ENCODE peak calls at places on chromosomes 1 and 21, in nine cellular contexts. One of them, this sample, is unnamed.
A peak's percentile ranks its signal among the peaks of the same experiment; 100 is the strongest.

GRCh38 chr1:233394860-233395717 is 67.6 kb downstream of the MAP3K21 start:
- DNase-seq in uterus: no peak
- DNase-seq in NCI-H748 treated with DMSO at 0.1 percent for 48 hours: peak; percentile 53
- DNase-seq in OCI-LY7: peak; percentile 50
- DNase-seq in hepatocyte: peak; percentile 78
- DNase-seq in stimulated activated effector memory CD8-positive, alpha-beta T cell treated with anti-CD3 and anti-CD28 coated beads, Interleukin-12 subunit alpha, Interleukin-12 subunit beta, amount 100 ng/mL, for 72 hours: no peak
- DNase-seq in H4: peak; percentile 62
- DNase-seq in stimulated activated CD4-positive, alpha-beta T cell treated with anti-CD3 and anti-CD28 coated beads, Interleukin-2, amount 100 ng/mL, for 24 hours: no peak
- DNase-seq in SK-N-SH: peak; percentile 52
- DNase-seq in this sample: peak; percentile 59

GRCh38 chr1:23422313-23422877 is 2.2 kb downstream of the TCEA3 start:
- DNase-seq in hepatocyte: peak; percentile 80
- DNase-seq in H4: peak; percentile 39
- DNase-seq in OCI-LY7: no peak
- DNase-seq in stimulated activated CD4-positive, alpha-beta T cell treated with anti-CD3 and anti-CD28 coated beads, Interleukin-2, amount 100 ng/mL, for 24 hours: peak; percentile 38
- DNase-seq in NCI-H748 treated with DMSO at 0.1 percent for 48 hours: no peak
- DNase-seq in uterus: peak; percentile 74
- DNase-seq in stimulated activated effector memory CD8-positive, alpha-beta T cell treated with anti-CD3 and anti-CD28 coated beads, Interleukin-12 subunit alpha, Interleukin-12 subunit beta, amount 100 ng/mL, for 72 hours: peak; percentile 55
- DNase-seq in SK-N-SH: peak; percentile 73
- DNase-seq in this sample: peak; percentile 83

GRCh38 chr1:46396429-46397398 is 2.6 kb downstream of the FAAH start:
- DNase-seq in SK-N-SH: peak; percentile 22
- DNase-seq in H4: no peak
- DNase-seq in OCI-LY7: no peak
- DNase-seq in hepatocyte: peak; percentile 3
- DNase-seq in NCI-H748 treated with DMSO at 0.1 percent for 48 hours: no peak
- DNase-seq in stimulated activated effector memory CD8-positive, alpha-beta T cell treated with anti-CD3 and anti-CD28 coated beads, Interleukin-12 subunit alpha, Interleukin-12 subunit beta, amount 100 ng/mL, for 72 hours: no peak
- DNase-seq in uterus: no peak
- DNase-seq in stimulated activated CD4-positive, alpha-beta T cell treated with anti-CD3 and anti-CD28 coated beads, Interleukin-2, amount 100 ng/mL, for 24 hours: no peak
- DNase-seq in this sample: no peak

GRCh38 chr1:218201601-218202000 is 83.5 kb upstream of the RRP15 start:
- DNase-seq in SK-N-SH: no peak
- DNase-seq in OCI-LY7: no peak
- DNase-seq in H4: no peak
- DNase-seq in stimulated activated effector memory CD8-positive, alpha-beta T cell treated with anti-CD3 and anti-CD28 coated beads, Interleukin-12 subunit alpha, Interleukin-12 subunit beta, amount 100 ng/mL, for 72 hours: no peak
- DNase-seq in uterus: no peak
- DNase-seq in NCI-H748 treated with DMSO at 0.1 percent for 48 hours: no peak
- DNase-seq in hepatocyte: no peak
- DNase-seq in stimulated activated CD4-positive, alpha-beta T cell treated with anti-CD3 and anti-CD28 coated beads, Interleukin-2, amount 100 ng/mL, for 24 hours: no peak
- DNase-seq in this sample: no peak

GRCh38 chr21:40143822-40144525 is 276.7 kb downstream of the PCP4 start:
- DNase-seq in hepatocyte: peak; percentile 83
- DNase-seq in NCI-H748 treated with DMSO at 0.1 percent for 48 hours: peak; percentile 43
- DNase-seq in OCI-LY7: peak; percentile 51
- DNase-seq in H4: peak; percentile 27
- DNase-seq in stimulated activated CD4-positive, alpha-beta T cell treated with anti-CD3 and anti-CD28 coated beads, Interleukin-2, amount 100 ng/mL, for 24 hours: peak; percentile 47
- DNase-seq in SK-N-SH: peak; percentile 69
- DNase-seq in stimulated activated effector memory CD8-positive, alpha-beta T cell treated with anti-CD3 and anti-CD28 coated beads, Interleukin-12 subunit alpha, Interleukin-12 subunit beta, amount 100 ng/mL, for 72 hours: peak; percentile 49
- DNase-seq in uterus: peak; percentile 32
- DNase-seq in this sample: peak; percentile 51

GRCh38 chr1:57623791-57624538 is 200.1 kb upstream of the DAB1 start:
- DNase-seq in H4: no peak
- DNase-seq in NCI-H748 treated with DMSO at 0.1 percent for 48 hours: no peak
- DNase-seq in uterus: no peak
- DNase-seq in OCI-LY7: no peak
- DNase-seq in stimulated activated effector memory CD8-positive, alpha-beta T cell treated with anti-CD3 and anti-CD28 coated beads, Interleukin-12 subunit alpha, Interleukin-12 subunit beta, amount 100 ng/mL, for 72 hours: no peak
- DNase-seq in stimulated activated CD4-positive, alpha-beta T cell treated with anti-CD3 and anti-CD28 coated beads, Interleukin-2, amount 100 ng/mL, for 24 hours: no peak
- DNase-seq in SK-N-SH: no peak
- DNase-seq in hepatocyte: peak; percentile 24
- DNase-seq in this sample: no peak

GRCh38 chr1:36339615-36340014 is 16.2 kb upstream of the EVA1B start:
- DNase-seq in stimulated activated effector memory CD8-positive, alpha-beta T cell treated with anti-CD3 and anti-CD28 coated beads, Interleukin-12 subunit alpha, Interleukin-12 subunit beta, amount 100 ng/mL, for 72 hours: no peak
- DNase-seq in OCI-LY7: no peak
- DNase-seq in uterus: no peak
- DNase-seq in H4: no peak
- DNase-seq in SK-N-SH: no peak
- DNase-seq in hepatocyte: no peak
- DNase-seq in NCI-H748 treated with DMSO at 0.1 percent for 48 hours: no peak
- DNase-seq in stimulated activated CD4-positive, alpha-beta T cell treated with anti-CD3 and anti-CD28 coated beads, Interleukin-2, amount 100 ng/mL, for 24 hours: no peak
- DNase-seq in this sample: no peak

GRCh38 chr1:36224537-36225297 is 474 bp downstream of the THRAP3 start:
- DNase-seq in stimulated activated CD4-positive, alpha-beta T cell treated with anti-CD3 and anti-CD28 coated beads, Interleukin-2, amount 100 ng/mL, for 24 hours: no peak
- DNase-seq in SK-N-SH: peak; percentile 84
- DNase-seq in NCI-H748 treated with DMSO at 0.1 percent for 48 hours: peak; percentile 21
- DNase-seq in hepatocyte: peak; percentile 89
- DNase-seq in H4: peak; percentile 83
- DNase-seq in stimulated activated effector memory CD8-positive, alpha-beta T cell treated with anti-CD3 and anti-CD28 coated beads, Interleukin-12 subunit alpha, Interleukin-12 subunit beta, amount 100 ng/mL, for 72 hours: no peak
- DNase-seq in OCI-LY7: no peak
- DNase-seq in uterus: peak; percentile 76
- DNase-seq in this sample: no peak

GRCh38 chr1:18865176-18865575 is 5.7 kb upstream of the TAS1R2 start:
- DNase-seq in NCI-H748 treated with DMSO at 0.1 percent for 48 hours: no peak
- DNase-seq in uterus: no peak
- DNase-seq in hepatocyte: no peak
- DNase-seq in stimulated activated effector memory CD8-positive, alpha-beta T cell treated with anti-CD3 and anti-CD28 coated beads, Interleukin-12 subunit alpha, Interleukin-12 subunit beta, amount 100 ng/mL, for 72 hours: no peak
- DNase-seq in SK-N-SH: no peak
- DNase-seq in stimulated activated CD4-positive, alpha-beta T cell treated with anti-CD3 and anti-CD28 coated beads, Interleukin-2, amount 100 ng/mL, for 24 hours: no peak
- DNase-seq in H4: no peak
- DNase-seq in OCI-LY7: no peak
- DNase-seq in this sample: no peak

GRCh38 chr1:6657138-6657537 is 32.5 kb downstream of the THAP3 start:
- DNase-seq in uterus: no peak
- DNase-seq in OCI-LY7: no peak
- DNase-seq in stimulated activated CD4-positive, alpha-beta T cell treated with anti-CD3 and anti-CD28 coated beads, Interleukin-2, amount 100 ng/mL, for 24 hours: no peak
- DNase-seq in NCI-H748 treated with DMSO at 0.1 percent for 48 hours: no peak
- DNase-seq in hepatocyte: no peak
- DNase-seq in H4: no peak
- DNase-seq in SK-N-SH: no peak
- DNase-seq in stimulated activated effector memory CD8-positive, alpha-beta T cell treated with anti-CD3 and anti-CD28 coated beads, Interleukin-12 subunit alpha, Interleukin-12 subunit beta, amount 100 ng/mL, for 72 hours: no peak
- DNase-seq in this sample: no peak

GRCh38 chr1:19067187-19067911 is 110.9 kb upstream of the IFFO2 start:
- DNase-seq in hepatocyte: no peak
- DNase-seq in NCI-H748 treated with DMSO at 0.1 percent for 48 hours: no peak
- DNase-seq in uterus: no peak
- DNase-seq in stimulated activated effector memory CD8-positive, alpha-beta T cell treated with anti-CD3 and anti-CD28 coated beads, Interleukin-12 subunit alpha, Interleukin-12 subunit beta, amount 100 ng/mL, for 72 hours: no peak
- DNase-seq in OCI-LY7: no peak
- DNase-seq in SK-N-SH: peak; percentile 63
- DNase-seq in H4: peak; percentile 66
- DNase-seq in stimulated activated CD4-positive, alpha-beta T cell treated with anti-CD3 and anti-CD28 coated beads, Interleukin-2, amount 100 ng/mL, for 24 hours: no peak
- DNase-seq in this sample: no peak

GRCh38 chr1:47231314-47232186 is 475 bp downstream of the TAL1 start:
- DNase-seq in OCI-LY7: no peak
- DNase-seq in hepatocyte: peak; percentile 34
- DNase-seq in stimulated activated CD4-positive, alpha-beta T cell treated with anti-CD3 and anti-CD28 coated beads, Interleukin-2, amount 100 ng/mL, for 24 hours: peak; percentile 31
- DNase-seq in SK-N-SH: peak; percentile 72
- DNase-seq in H4: no peak
- DNase-seq in uterus: no peak
- DNase-seq in NCI-H748 treated with DMSO at 0.1 percent for 48 hours: no peak
- DNase-seq in stimulated activated effector memory CD8-positive, alpha-beta T cell treated with anti-CD3 and anti-CD28 coated beads, Interleukin-12 subunit alpha, Interleukin-12 subunit beta, amount 100 ng/mL, for 72 hours: peak; percentile 61
- DNase-seq in this sample: peak; percentile 75

GRCh38 chr21:36480618-36481017 is 696 bp upstream of the CLDN14 start:
- DNase-seq in hepatocyte: no peak
- DNase-seq in stimulated activated CD4-positive, alpha-beta T cell treated with anti-CD3 and anti-CD28 coated beads, Interleukin-2, amount 100 ng/mL, for 24 hours: no peak
- DNase-seq in NCI-H748 treated with DMSO at 0.1 percent for 48 hours: no peak
- DNase-seq in OCI-LY7: no peak
- DNase-seq in stimulated activated effector memory CD8-positive, alpha-beta T cell treated with anti-CD3 and anti-CD28 coated beads, Interleukin-12 subunit alpha, Interleukin-12 subunit beta, amount 100 ng/mL, for 72 hours: no peak
- DNase-seq in SK-N-SH: no peak
- DNase-seq in uterus: no peak
- DNase-seq in H4: no peak
- DNase-seq in this sample: no peak

GRCh38 chr1:5933676-5934057 is 58.6 kb downstream of the NPHP4 start:
- DNase-seq in H4: no peak
- DNase-seq in NCI-H748 treated with DMSO at 0.1 percent for 48 hours: no peak
- DNase-seq in hepatocyte: no peak
- DNase-seq in OCI-LY7: no peak
- DNase-seq in SK-N-SH: no peak
- DNase-seq in stimulated activated effector memory CD8-positive, alpha-beta T cell treated with anti-CD3 and anti-CD28 coated beads, Interleukin-12 subunit alpha, Interleukin-12 subunit beta, amount 100 ng/mL, for 72 hours: no peak
- DNase-seq in stimulated activated CD4-positive, alpha-beta T cell treated with anti-CD3 and anti-CD28 coated beads, Interleukin-2, amount 100 ng/mL, for 24 hours: no peak
- DNase-seq in uterus: no peak
- DNase-seq in this sample: no peak

GRCh38 chr1:210878564-210878963 is 255.4 kb downstream of the KCNH1 start:
- DNase-seq in NCI-H748 treated with DMSO at 0.1 percent for 48 hours: no peak
- DNase-seq in stimulated activated CD4-positive, alpha-beta T cell treated with anti-CD3 and anti-CD28 coated beads, Interleukin-2, amount 100 ng/mL, for 24 hours: no peak
- DNase-seq in H4: no peak
- DNase-seq in uterus: no peak
- DNase-seq in OCI-LY7: no peak
- DNase-seq in SK-N-SH: no peak
- DNase-seq in hepatocyte: no peak
- DNase-seq in stimulated activated effector memory CD8-positive, alpha-beta T cell treated with anti-CD3 and anti-CD28 coated beads, Interleukin-12 subunit alpha, Interleukin-12 subunit beta, amount 100 ng/mL, for 72 hours: no peak
- DNase-seq in this sample: no peak

GRCh38 chr1:229003233-229004031 is 267.5 kb upstream of the RAB4A start:
- DNase-seq in H4: no peak
- DNase-seq in OCI-LY7: no peak
- DNase-seq in stimulated activated effector memory CD8-positive, alpha-beta T cell treated with anti-CD3 and anti-CD28 coated beads, Interleukin-12 subunit alpha, Interleukin-12 subunit beta, amount 100 ng/mL, for 72 hours: no peak
- DNase-seq in hepatocyte: peak; percentile 28
- DNase-seq in stimulated activated CD4-positive, alpha-beta T cell treated with anti-CD3 and anti-CD28 coated beads, Interleukin-2, amount 100 ng/mL, for 24 hours: no peak
- DNase-seq in SK-N-SH: no peak
- DNase-seq in uterus: no peak
- DNase-seq in NCI-H748 treated with DMSO at 0.1 percent for 48 hours: no peak
- DNase-seq in this sample: no peak

GRCh38 chr1:16075337-16076002 is 2.0 kb upstream of the FAM131C start:
- DNase-seq in SK-N-SH: no peak
- DNase-seq in stimulated activated effector memory CD8-positive, alpha-beta T cell treated with anti-CD3 and anti-CD28 coated beads, Interleukin-12 subunit alpha, Interleukin-12 subunit beta, amount 100 ng/mL, for 72 hours: no peak
- DNase-seq in NCI-H748 treated with DMSO at 0.1 percent for 48 hours: no peak
- DNase-seq in stimulated activated CD4-positive, alpha-beta T cell treated with anti-CD3 and anti-CD28 coated beads, Interleukin-2, amount 100 ng/mL, for 24 hours: no peak
- DNase-seq in hepatocyte: peak; percentile 58
- DNase-seq in H4: peak; percentile 40
- DNase-seq in uterus: peak; percentile 87
- DNase-seq in OCI-LY7: no peak
- DNase-seq in this sample: no peak

GRCh38 chr1:111769517-111770146 is 13.9 kb downstream of the DDX20 start:
- DNase-seq in OCI-LY7: peak; percentile 80
- DNase-seq in uterus: peak; percentile 60
- DNase-seq in stimulated activated CD4-positive, alpha-beta T cell treated with anti-CD3 and anti-CD28 coated beads, Interleukin-2, amount 100 ng/mL, for 24 hours: peak; percentile 50
- DNase-seq in H4: peak; percentile 66
- DNase-seq in SK-N-SH: peak; percentile 66
- DNase-seq in NCI-H748 treated with DMSO at 0.1 percent for 48 hours: peak; percentile 54
- DNase-seq in hepatocyte: peak; percentile 74
- DNase-seq in stimulated activated effector memory CD8-positive, alpha-beta T cell treated with anti-CD3 and anti-CD28 coated beads, Interleukin-12 subunit alpha, Interleukin-12 subunit beta, amount 100 ng/mL, for 72 hours: no peak
- DNase-seq in this sample: peak; percentile 77

GRCh38 chr1:65431111-65431705 is 10.7 kb downstream of the LEPR start:
- DNase-seq in NCI-H748 treated with DMSO at 0.1 percent for 48 hours: no peak
- DNase-seq in uterus: no peak
- DNase-seq in stimulated activated effector memory CD8-positive, alpha-beta T cell treated with anti-CD3 and anti-CD28 coated beads, Interleukin-12 subunit alpha, Interleukin-12 subunit beta, amount 100 ng/mL, for 72 hours: no peak
- DNase-seq in hepatocyte: peak; percentile 60
- DNase-seq in OCI-LY7: peak; percentile 46
- DNase-seq in SK-N-SH: peak; percentile 47
- DNase-seq in H4: peak; percentile 35
- DNase-seq in stimulated activated CD4-positive, alpha-beta T cell treated with anti-CD3 and anti-CD28 coated beads, Interleukin-2, amount 100 ng/mL, for 24 hours: no peak
- DNase-seq in this sample: peak; percentile 54

GRCh38 chr1:73756817-73757216 is 441.2 kb downstream of the LRRIQ3 start:
- DNase-seq in uterus: no peak
- DNase-seq in stimulated activated effector memory CD8-positive, alpha-beta T cell treated with anti-CD3 and anti-CD28 coated beads, Interleukin-12 subunit alpha, Interleukin-12 subunit beta, amount 100 ng/mL, for 72 hours: no peak
- DNase-seq in H4: no peak
- DNase-seq in NCI-H748 treated with DMSO at 0.1 percent for 48 hours: no peak
- DNase-seq in hepatocyte: no peak
- DNase-seq in SK-N-SH: no peak
- DNase-seq in OCI-LY7: no peak
- DNase-seq in stimulated activated CD4-positive, alpha-beta T cell treated with anti-CD3 and anti-CD28 coated beads, Interleukin-2, amount 100 ng/mL, for 24 hours: no peak
- DNase-seq in this sample: no peak

GRCh38 chr1:10629091-10629815 is 154.5 kb downstream of the PEX14 start:
- DNase-seq in SK-N-SH: peak; percentile 28
- DNase-seq in hepatocyte: no peak
- DNase-seq in uterus: peak; percentile 19
- DNase-seq in stimulated activated CD4-positive, alpha-beta T cell treated with anti-CD3 and anti-CD28 coated beads, Interleukin-2, amount 100 ng/mL, for 24 hours: no peak
- DNase-seq in NCI-H748 treated with DMSO at 0.1 percent for 48 hours: no peak
- DNase-seq in stimulated activated effector memory CD8-positive, alpha-beta T cell treated with anti-CD3 and anti-CD28 coated beads, Interleukin-12 subunit alpha, Interleukin-12 subunit beta, amount 100 ng/mL, for 72 hours: no peak
- DNase-seq in H4: no peak
- DNase-seq in OCI-LY7: no peak
- DNase-seq in this sample: no peak

GRCh38 chr1:51331206-51332100 is 1.1 kb upstream of the TTC39A start:
- DNase-seq in NCI-H748 treated with DMSO at 0.1 percent for 48 hours: no peak
- DNase-seq in hepatocyte: peak; percentile 70
- DNase-seq in uterus: no peak
- DNase-seq in OCI-LY7: no peak
- DNase-seq in stimulated activated effector memory CD8-positive, alpha-beta T cell treated with anti-CD3 and anti-CD28 coated beads, Interleukin-12 subunit alpha, Interleukin-12 subunit beta, amount 100 ng/mL, for 72 hours: no peak
- DNase-seq in stimulated activated CD4-positive, alpha-beta T cell treated with anti-CD3 and anti-CD28 coated beads, Interleukin-2, amount 100 ng/mL, for 24 hours: no peak
- DNase-seq in H4: peak; percentile 92
- DNase-seq in SK-N-SH: peak; percentile 83
- DNase-seq in this sample: peak; percentile 86

GRCh38 chr1:100362821-100363466 is 10.6 kb downstream of the CDC14A start:
- DNase-seq in H4: no peak
- DNase-seq in stimulated activated effector memory CD8-positive, alpha-beta T cell treated with anti-CD3 and anti-CD28 coated beads, Interleukin-12 subunit alpha, Interleukin-12 subunit beta, amount 100 ng/mL, for 72 hours: no peak
- DNase-seq in uterus: no peak
- DNase-seq in OCI-LY7: no peak
- DNase-seq in NCI-H748 treated with DMSO at 0.1 percent for 48 hours: peak; percentile 89
- DNase-seq in SK-N-SH: peak; percentile 54
- DNase-seq in hepatocyte: no peak
- DNase-seq in stimulated activated CD4-positive, alpha-beta T cell treated with anti-CD3 and anti-CD28 coated beads, Interleukin-2, amount 100 ng/mL, for 24 hours: no peak
- DNase-seq in this sample: peak; percentile 19

GRCh38 chr1:17710889-17711576 is 44.1 kb upstream of the ACTL8 start:
- DNase-seq in stimulated activated CD4-positive, alpha-beta T cell treated with anti-CD3 and anti-CD28 coated beads, Interleukin-2, amount 100 ng/mL, for 24 hours: no peak
- DNase-seq in H4: no peak
- DNase-seq in stimulated activated effector memory CD8-positive, alpha-beta T cell treated with anti-CD3 and anti-CD28 coated beads, Interleukin-12 subunit alpha, Interleukin-12 subunit beta, amount 100 ng/mL, for 72 hours: no peak
- DNase-seq in SK-N-SH: no peak
- DNase-seq in hepatocyte: no peak
- DNase-seq in OCI-LY7: no peak
- DNase-seq in uterus: no peak
- DNase-seq in NCI-H748 treated with DMSO at 0.1 percent for 48 hours: no peak
- DNase-seq in this sample: no peak

GRCh38 chr1:99264201-99265021 is at the start of gene PLPPR4:
- DNase-seq in NCI-H748 treated with DMSO at 0.1 percent for 48 hours: no peak
- DNase-seq in H4: no peak
- DNase-seq in hepatocyte: peak; percentile 68
- DNase-seq in stimulated activated effector memory CD8-positive, alpha-beta T cell treated with anti-CD3 and anti-CD28 coated beads, Interleukin-12 subunit alpha, Interleukin-12 subunit beta, amount 100 ng/mL, for 72 hours: no peak
- DNase-seq in uterus: peak; percentile 13
- DNase-seq in SK-N-SH: peak; percentile 85
- DNase-seq in OCI-LY7: no peak
- DNase-seq in stimulated activated CD4-positive, alpha-beta T cell treated with anti-CD3 and anti-CD28 coated beads, Interleukin-2, amount 100 ng/mL, for 24 hours: no peak
- DNase-seq in this sample: no peak

GRCh38 chr1:21655748-21656147 is 13.4 kb downstream of the RAP1GAP start:
- DNase-seq in hepatocyte: no peak
- DNase-seq in H4: peak; percentile 50
- DNase-seq in NCI-H748 treated with DMSO at 0.1 percent for 48 hours: no peak
- DNase-seq in OCI-LY7: no peak
- DNase-seq in SK-N-SH: peak; percentile 69
- DNase-seq in stimulated activated effector memory CD8-positive, alpha-beta T cell treated with anti-CD3 and anti-CD28 coated beads, Interleukin-12 subunit alpha, Interleukin-12 subunit beta, amount 100 ng/mL, for 72 hours: no peak
- DNase-seq in stimulated activated CD4-positive, alpha-beta T cell treated with anti-CD3 and anti-CD28 coated beads, Interleukin-2, amount 100 ng/mL, for 24 hours: no peak
- DNase-seq in uterus: no peak
- DNase-seq in this sample: no peak

GRCh38 chr1:108082006-108082405 is 117.0 kb upstream of the VAV3 start:
- DNase-seq in OCI-LY7: no peak
- DNase-seq in stimulated activated effector memory CD8-positive, alpha-beta T cell treated with anti-CD3 and anti-CD28 coated beads, Interleukin-12 subunit alpha, Interleukin-12 subunit beta, amount 100 ng/mL, for 72 hours: no peak
- DNase-seq in uterus: no peak
- DNase-seq in SK-N-SH: no peak
- DNase-seq in stimulated activated CD4-positive, alpha-beta T cell treated with anti-CD3 and anti-CD28 coated beads, Interleukin-2, amount 100 ng/mL, for 24 hours: no peak
- DNase-seq in NCI-H748 treated with DMSO at 0.1 percent for 48 hours: no peak
- DNase-seq in hepatocyte: no peak
- DNase-seq in H4: no peak
- DNase-seq in this sample: no peak

GRCh38 chr1:110053557-110054428 is 16.7 kb downstream of the ALX3 start:
- DNase-seq in H4: peak; percentile 32
- DNase-seq in NCI-H748 treated with DMSO at 0.1 percent for 48 hours: peak; percentile 5
- DNase-seq in uterus: peak; percentile 70
- DNase-seq in hepatocyte: peak; percentile 67
- DNase-seq in stimulated activated effector memory CD8-positive, alpha-beta T cell treated with anti-CD3 and anti-CD28 coated beads, Interleukin-12 subunit alpha, Interleukin-12 subunit beta, amount 100 ng/mL, for 72 hours: peak; percentile 87
- DNase-seq in OCI-LY7: peak; percentile 63
- DNase-seq in stimulated activated CD4-positive, alpha-beta T cell treated with anti-CD3 and anti-CD28 coated beads, Interleukin-2, amount 100 ng/mL, for 24 hours: peak; percentile 82
- DNase-seq in SK-N-SH: peak; percentile 71
- DNase-seq in this sample: peak; percentile 55

This sample was measured in NB4.